ENCODE peak calls at places on chromosomes 3 and 15, in eight cellular contexts. One of them, this sample, is unnamed.

GRCh38 chr15:66948294-66948693 is 117.1 kb upstream of the SMAD3 start:
- DNase-seq in WTC11: no peak
- DNase-seq in OCI-LY7: no peak
- DNase-seq in Calu3: no peak
- DNase-seq in GM12878: no peak
- DNase-seq in HepG2: no peak
- DNase-seq in kidney epithelial cell: no peak
- DNase-seq in GM12865: peak
- DNase-seq in this sample: no peak

GRCh38 chr3:164479978-164480377 is 598.3 kb downstream of the SI start:
- DNase-seq in Calu3: no peak
- DNase-seq in OCI-LY7: no peak
- DNase-seq in WTC11: no peak
- DNase-seq in GM12865: no peak
- DNase-seq in kidney epithelial cell: no peak
- DNase-seq in HepG2: no peak
- DNase-seq in GM12878: no peak
- DNase-seq in this sample: no peak

GRCh38 chr3:196792771-196793170 is 53.1 kb downstream of the PAK2 start:
- DNase-seq in GM12865: no peak
- DNase-seq in kidney epithelial cell: no peak
- DNase-seq in OCI-LY7: no peak
- DNase-seq in WTC11: no peak
- DNase-seq in GM12878: no peak
- DNase-seq in HepG2: peak
- DNase-seq in Calu3: peak
- DNase-seq in this sample: no peak

GRCh38 chr3:149572796-149573414 is 84.9 kb downstream of the WWTR1 start:
- DNase-seq in WTC11: no peak
- DNase-seq in OCI-LY7: no peak
- DNase-seq in HepG2: no peak
- DNase-seq in GM12878: no peak
- DNase-seq in GM12865: no peak
- DNase-seq in kidney epithelial cell: no peak
- DNase-seq in Calu3: no peak
- DNase-seq in this sample: no peak

GRCh38 chr15:92142242-92143232 is 251.1 kb upstream of the ST8SIA2 start:
- DNase-seq in GM12865: no peak
- DNase-seq in OCI-LY7: no peak
- DNase-seq in GM12878: no peak
- DNase-seq in HepG2: no peak
- DNase-seq in kidney epithelial cell: no peak
- DNase-seq in Calu3: no peak
- DNase-seq in WTC11: no peak
- DNase-seq in this sample: no peak

GRCh38 chr3:127420825-127421224 is 133.0 kb upstream of the PRR20G start:
- DNase-seq in Calu3: peak
- DNase-seq in kidney epithelial cell: no peak
- DNase-seq in GM12865: no peak
- DNase-seq in WTC11: no peak
- DNase-seq in GM12878: no peak
- DNase-seq in HepG2: no peak
- DNase-seq in OCI-LY7: no peak
- DNase-seq in this sample: no peak

GRCh38 chr15:90557651-90558084 is 27.9 kb downstream of the CRTC3 start:
- DNase-seq in GM12878: no peak
- DNase-seq in WTC11: no peak
- DNase-seq in GM12865: no peak
- DNase-seq in HepG2: no peak
- DNase-seq in Calu3: no peak
- DNase-seq in kidney epithelial cell: no peak
- DNase-seq in OCI-LY7: no peak
- DNase-seq in this sample: no peak

GRCh38 chr15:99504823-99505551 is 60.8 kb upstream of the MEF2A start:
- DNase-seq in GM12878: no peak
- DNase-seq in WTC11: no peak
- DNase-seq in kidney epithelial cell: no peak
- DNase-seq in HepG2: peak
- DNase-seq in Calu3: no peak
- DNase-seq in GM12865: peak
- DNase-seq in OCI-LY7: peak
- DNase-seq in this sample: no peak

GRCh38 chr3:60301142-60301541 is 950.1 kb downstream of the FHIT start:
- DNase-seq in HepG2: no peak
- DNase-seq in OCI-LY7: no peak
- DNase-seq in GM12878: no peak
- DNase-seq in WTC11: no peak
- DNase-seq in Calu3: no peak
- DNase-seq in GM12865: no peak
- DNase-seq in kidney epithelial cell: no peak
- DNase-seq in this sample: no peak

GRCh38 chr3:50737511-50738251 is 63.0 kb downstream of the DOCK3 start:
- DNase-seq in OCI-LY7: no peak
- DNase-seq in Calu3: no peak
- DNase-seq in WTC11: no peak
- DNase-seq in HepG2: no peak
- DNase-seq in GM12865: no peak
- DNase-seq in GM12878: no peak
- DNase-seq in kidney epithelial cell: no peak
- DNase-seq in this sample: no peak

GRCh38 chr15:74821091-74821789 is 5.2 kb upstream of the CPLX3 start:
- DNase-seq in GM12865: peak
- DNase-seq in Calu3: no peak
- DNase-seq in HepG2: no peak
- DNase-seq in kidney epithelial cell: no peak
- DNase-seq in WTC11: peak
- DNase-seq in GM12878: peak
- DNase-seq in OCI-LY7: peak
- DNase-seq in this sample: no peak

GRCh38 chr3:58324675-58325390 is 7.9 kb upstream of the PXK start:
- DNase-seq in HepG2: no peak
- DNase-seq in kidney epithelial cell: no peak
- DNase-seq in GM12865: no peak
- DNase-seq in Calu3: no peak
- DNase-seq in WTC11: no peak
- DNase-seq in OCI-LY7: no peak
- DNase-seq in GM12878: no peak
- DNase-seq in this sample: no peak

GRCh38 chr15:96333194-96334016 is 2.9 kb downstream of the NR2F2 start:
- DNase-seq in OCI-LY7: no peak
- DNase-seq in kidney epithelial cell: no peak
- DNase-seq in GM12878: no peak
- DNase-seq in Calu3: peak
- DNase-seq in HepG2: no peak
- DNase-seq in WTC11: peak
- DNase-seq in GM12865: peak
- DNase-seq in this sample: peak

GRCh38 chr3:143775401-143775970 is 72.8 kb downstream of the SLC9A9 start:
- DNase-seq in Calu3: no peak
- DNase-seq in HepG2: peak
- DNase-seq in OCI-LY7: peak
- DNase-seq in WTC11: no peak
- DNase-seq in kidney epithelial cell: peak
- DNase-seq in GM12878: no peak
- DNase-seq in GM12865: peak
- DNase-seq in this sample: no peak

GRCh38 chr15:63465104-63465503 is 39.3 kb upstream of the USP3 start:
- DNase-seq in WTC11: no peak
- DNase-seq in Calu3: peak
- DNase-seq in GM12878: no peak
- DNase-seq in GM12865: no peak
- DNase-seq in HepG2: no peak
- DNase-seq in OCI-LY7: no peak
- DNase-seq in kidney epithelial cell: no peak
- DNase-seq in this sample: no peak

GRCh38 chr3:72041531-72041930 is 256.6 kb upstream of the PROK2 start:
- DNase-seq in GM12878: no peak
- DNase-seq in WTC11: no peak
- DNase-seq in kidney epithelial cell: no peak
- DNase-seq in GM12865: no peak
- DNase-seq in HepG2: no peak
- DNase-seq in Calu3: no peak
- DNase-seq in OCI-LY7: no peak
- DNase-seq in this sample: no peak

GRCh38 chr15:44015555-44015954 is 179.5 kb downstream of the FRMD5 start:
- DNase-seq in GM12878: no peak
- DNase-seq in OCI-LY7: no peak
- DNase-seq in Calu3: no peak
- DNase-seq in GM12865: no peak
- DNase-seq in kidney epithelial cell: no peak
- DNase-seq in HepG2: peak
- DNase-seq in WTC11: no peak
- DNase-seq in this sample: no peak

GRCh38 chr3:123287051-123287961 is 85.6 kb downstream of the SEC22A start:
- DNase-seq in kidney epithelial cell: no peak
- DNase-seq in WTC11: no peak
- DNase-seq in GM12878: no peak
- DNase-seq in HepG2: no peak
- DNase-seq in OCI-LY7: no peak
- DNase-seq in Calu3: no peak
- DNase-seq in GM12865: no peak
- DNase-seq in this sample: no peak

GRCh38 chr3:32421991-32422859 is 30.6 kb downstream of the CMTM7 start:
- DNase-seq in Calu3: peak
- DNase-seq in kidney epithelial cell: peak
- DNase-seq in GM12865: no peak
- DNase-seq in GM12878: no peak
- DNase-seq in HepG2: no peak
- DNase-seq in WTC11: no peak
- DNase-seq in OCI-LY7: no peak
- DNase-seq in this sample: no peak

GRCh38 chr3:176759815-176760506 is 437.3 kb downstream of the TBL1XR1 start:
- DNase-seq in GM12865: no peak
- DNase-seq in WTC11: no peak
- DNase-seq in GM12878: no peak
- DNase-seq in HepG2: no peak
- DNase-seq in OCI-LY7: no peak
- DNase-seq in kidney epithelial cell: no peak
- DNase-seq in Calu3: no peak
- DNase-seq in this sample: no peak

GRCh38 chr15:42092666-42093445 is 1.5 kb downstream of the PLA2G4D start:
- DNase-seq in Calu3: no peak
- DNase-seq in GM12865: no peak
- DNase-seq in kidney epithelial cell: no peak
- DNase-seq in HepG2: no peak
- DNase-seq in OCI-LY7: no peak
- DNase-seq in GM12878: no peak
- DNase-seq in WTC11: no peak
- DNase-seq in this sample: no peak

GRCh38 chr3:116059421-116060096 is 385.7 kb downstream of the LSAMP start:
- DNase-seq in WTC11: peak
- DNase-seq in GM12865: no peak
- DNase-seq in OCI-LY7: no peak
- DNase-seq in GM12878: no peak
- DNase-seq in Calu3: peak
- DNase-seq in kidney epithelial cell: peak
- DNase-seq in HepG2: peak
- DNase-seq in this sample: no peak

GRCh38 chr3:55884491-55885285 is 397.6 kb upstream of the WNT5A start:
- DNase-seq in Calu3: no peak
- DNase-seq in kidney epithelial cell: no peak
- DNase-seq in GM12865: no peak
- DNase-seq in WTC11: no peak
- DNase-seq in GM12878: no peak
- DNase-seq in OCI-LY7: no peak
- DNase-seq in HepG2: no peak
- DNase-seq in this sample: no peak

GRCh38 chr3:23800731-23801130 is 5.0 kb upstream of the UBE2E1 start:
- DNase-seq in GM12865: peak
- DNase-seq in GM12878: no peak
- DNase-seq in HepG2: no peak
- DNase-seq in OCI-LY7: peak
- DNase-seq in Calu3: no peak
- DNase-seq in WTC11: no peak
- DNase-seq in kidney epithelial cell: no peak
- DNase-seq in this sample: no peak
- TF ChIP-seq CTCF in GM12865: peak
- TF ChIP-seq CTCF in GM12878: peak
- TF ChIP-seq CTCF in HepG2: no peak
- TF ChIP-seq CTCF in OCI-LY7: peak
- TF ChIP-seq CTCF in Calu3: no peak
- TF ChIP-seq CTCF in WTC11: no peak
- TF ChIP-seq CTCF in kidney epithelial cell: peak
- TF ChIP-seq CTCF in this sample: no peak

GRCh38 chr3:185065059-185065458 is 87.8 kb downstream of the C3orf70 start:
- DNase-seq in GM12878: no peak
- DNase-seq in Calu3: no peak
- DNase-seq in kidney epithelial cell: no peak
- DNase-seq in OCI-LY7: no peak
- DNase-seq in WTC11: no peak
- DNase-seq in HepG2: no peak
- DNase-seq in GM12865: no peak
- DNase-seq in this sample: no peak

GRCh38 chr3:185063431-185063830 is 89.4 kb downstream of the C3orf70 start:
- DNase-seq in kidney epithelial cell: no peak
- DNase-seq in Calu3: no peak
- DNase-seq in OCI-LY7: no peak
- DNase-seq in WTC11: no peak
- DNase-seq in GM12878: no peak
- DNase-seq in HepG2: no peak
- DNase-seq in GM12865: peak
- DNase-seq in this sample: no peak

GRCh38 chr3:185059766-185060165 is 93.1 kb downstream of the C3orf70 start:
- DNase-seq in WTC11: no peak
- DNase-seq in HepG2: no peak
- DNase-seq in OCI-LY7: no peak
- DNase-seq in GM12878: no peak
- DNase-seq in Calu3: no peak
- DNase-seq in kidney epithelial cell: no peak
- DNase-seq in GM12865: no peak
- DNase-seq in this sample: no peak

GRCh38 chr3:185060655-185061054 is 92.2 kb downstream of the C3orf70 start:
- DNase-seq in HepG2: no peak
- DNase-seq in GM12865: no peak
- DNase-seq in kidney epithelial cell: no peak
- DNase-seq in GM12878: no peak
- DNase-seq in OCI-LY7: no peak
- DNase-seq in Calu3: no peak
- DNase-seq in WTC11: no peak
- DNase-seq in this sample: no peak

GRCh38 chr3:185062221-185062620 is 90.6 kb downstream of the C3orf70 start:
- DNase-seq in OCI-LY7: no peak
- DNase-seq in HepG2: no peak
- DNase-seq in GM12865: no peak
- DNase-seq in kidney epithelial cell: no peak
- DNase-seq in GM12878: no peak
- DNase-seq in WTC11: no peak
- DNase-seq in Calu3: no peak
- DNase-seq in this sample: no peak
- TF ChIP-seq CTCF in OCI-LY7: no peak
- TF ChIP-seq CTCF in HepG2: no peak
- TF ChIP-seq CTCF in GM12865: no peak
- TF ChIP-seq CTCF in kidney epithelial cell: no peak
- TF ChIP-seq CTCF in GM12878: no peak
- TF ChIP-seq CTCF in WTC11: no peak
- TF ChIP-seq CTCF in Calu3: no peak
- TF ChIP-seq CTCF in this sample: no peak

GRCh38 chr15:69484837-69485236 is 32.2 kb downstream of the RPLP1 start:
- DNase-seq in GM12878: no peak
- DNase-seq in kidney epithelial cell: no peak
- DNase-seq in Calu3: no peak
- DNase-seq in GM12865: no peak
- DNase-seq in HepG2: no peak
- DNase-seq in WTC11: no peak
- DNase-seq in OCI-LY7: no peak
- DNase-seq in this sample: no peak
- TF ChIP-seq CTCF in GM12878: no peak
- TF ChIP-seq CTCF in kidney epithelial cell: no peak
- TF ChIP-seq CTCF in Calu3: no peak
- TF ChIP-seq CTCF in GM12865: no peak
- TF ChIP-seq CTCF in HepG2: no peak
- TF ChIP-seq CTCF in WTC11: no peak
- TF ChIP-seq CTCF in OCI-LY7: no peak
- TF ChIP-seq CTCF in this sample: no peak

GRCh38 chr3:1087066-1087555 is 5.7 kb upstream of the CNTN6 start:
- DNase-seq in HepG2: no peak
- DNase-seq in GM12878: no peak
- DNase-seq in kidney epithelial cell: peak
- DNase-seq in WTC11: no peak
- DNase-seq in OCI-LY7: no peak
- DNase-seq in Calu3: peak
- DNase-seq in GM12865: no peak
- DNase-seq in this sample: no peak
- TF ChIP-seq CTCF in HepG2: no peak
- TF ChIP-seq CTCF in GM12878: no peak
- TF ChIP-seq CTCF in kidney epithelial cell: peak
- TF ChIP-seq CTCF in WTC11: no peak
- TF ChIP-seq CTCF in OCI-LY7: no peak
- TF ChIP-seq CTCF in Calu3: no peak
- TF ChIP-seq CTCF in GM12865: no peak
- TF ChIP-seq CTCF in this sample: no peak